ENCODE peak calls at places on chromosomes 4 and X, in nine cellular contexts. N, E, H, I, T, Q, O, W and R are unnamed samples.

GRCh38 chr4:155473420-155474095 is 96.8 kb upstream of the MAP9 start:
- DNase-seq in N (no peak), E (no peak), H (no peak), I (no peak), T (no peak), Q (no peak), O (no peak), W (no peak), R (peak)

GRCh38 chr4:112956458-112956857 is 93.0 kb upstream of the ANK2 start:
- DNase-seq in N (no peak), E (no peak), H (no peak), I (peak), T (no peak), Q (no peak), O (no peak), W (no peak), R (no peak)

GRCh38 chr4:16745009-16745408 is 153.4 kb downstream of the LDB2 start:
- DNase-seq in N (no peak), E (peak), H (no peak), I (no peak), T (no peak), Q (no peak), O (no peak), W (peak), R (peak)

GRCh38 chrX:96615448-96615847 is 69.2 kb upstream of the DIAPH2 start:
- DNase-seq in N (no peak), E (peak), H (no peak), I (no peak), T (no peak), Q (no peak), O (no peak), W (no peak), R (no peak)

GRCh38 chr4:1449833-1450741 is 43.8 kb upstream of the NKX1-1 start:
- DNase-seq in N (no peak), E (no peak), H (no peak), I (no peak), T (no peak), Q (no peak), O (no peak), W (no peak), R (no peak)

GRCh38 chrX:10447577-10448214 is 172.7 kb downstream of the MID1 start:
- DNase-seq in N (no peak), E (peak), H (no peak), I (no peak), T (no peak), Q (no peak), O (no peak), W (no peak), R (no peak)

GRCh38 chr4:162126754-162127153 is 37.0 kb downstream of the FSTL5 start:
- DNase-seq in N (no peak), E (no peak), H (no peak), I (no peak), T (no peak), Q (no peak), O (no peak), W (no peak), R (no peak)

GRCh38 chrX:8815460-8816065 is 14.4 kb upstream of the FAM9A start:
- DNase-seq in N (no peak), E (peak), H (no peak), I (peak), T (no peak), Q (peak), O (peak), W (no peak), R (peak)

GRCh38 chr4:152460488-152460887 is 75.4 kb downstream of the FBXW7 start:
- DNase-seq in N (no peak), E (peak), H (no peak), I (peak), T (no peak), Q (no peak), O (no peak), W (no peak), R (peak)

GRCh38 chr4:168451331-168451730 is 29.0 kb downstream of the DDX60L start:
- DNase-seq in N (no peak), E (peak), H (no peak), I (no peak), T (no peak), Q (no peak), O (no peak), W (no peak), R (peak)

GRCh38 chr4:30753316-30753715 is 33.1 kb downstream of the PCDH7 start:
- DNase-seq in N (no peak), E (no peak), H (no peak), I (no peak), T (no peak), Q (no peak), O (no peak), W (no peak), R (no peak)

GRCh38 chr4:8819421-8820177 is 52.0 kb downstream of the HMX1 start:
- DNase-seq in N (no peak), E (no peak), H (no peak), I (no peak), T (no peak), Q (no peak), O (no peak), W (peak), R (no peak)

GRCh38 chr4:152935661-152936445 is at the start of gene FHDC1:
- DNase-seq in N (peak), E (no peak), H (peak), I (no peak), T (peak), Q (peak), O (peak), W (no peak), R (no peak)

GRCh38 chr4:128315756-128316520 is 28.3 kb upstream of the PGRMC2 start:
- DNase-seq in N (no peak), E (no peak), H (no peak), I (no peak), T (no peak), Q (no peak), O (no peak), W (no peak), R (no peak)

GRCh38 chrX:18961686-18962085 is 22.2 kb downstream of the PHKA2 start:
- DNase-seq in N (no peak), E (peak), H (no peak), I (no peak), T (no peak), Q (no peak), O (no peak), W (no peak), R (peak)

GRCh38 chr4:184342167-184342856 is 124.6 kb upstream of the ENPP6 start:
- DNase-seq in N (no peak), E (no peak), H (no peak), I (no peak), T (no peak), Q (no peak), O (no peak), W (no peak), R (no peak)

GRCh38 chr4:25118096-25118495 is 42.2 kb downstream of the SEPSECS start:
- DNase-seq in N (no peak), E (no peak), H (no peak), I (no peak), T (no peak), Q (no peak), O (no peak), W (no peak), R (no peak)

GRCh38 chr4:57158221-57158620 is 48.0 kb upstream of the IGFBP7 start:
- DNase-seq in N (no peak), E (peak), H (no peak), I (no peak), T (no peak), Q (no peak), O (no peak), W (no peak), R (peak)
- TF ChIP-seq CTCF in N (no peak), E (peak), H (no peak), I (no peak), T (no peak), Q (no peak), O (no peak), W (no peak), R (peak)

GRCh38 chr4:143513314-143514211 is at the start of gene SMARCA5:
- DNase-seq in N (peak), E (peak), H (peak), I (peak), T (peak), Q (peak), O (peak), W (peak), R (peak)
- TF ChIP-seq CTCF in N (no peak), E (no peak), H (no peak), I (no peak), T (no peak), Q (no peak), O (no peak), W (no peak), R (no peak)

GRCh38 chrX:110145854-110146253 is 142.9 kb downstream of the TMEM164 start:
- DNase-seq in N (peak), E (peak), H (no peak), I (peak), T (no peak), Q (peak), O (peak), W (no peak), R (peak)
- TF ChIP-seq CTCF in N (no peak), E (peak), H (peak), I (peak), T (peak), Q (peak), O (peak), W (no peak), R (peak)

GRCh38 chrX:120999413-120999812 is 13.9 kb upstream of the CT47A1 start:
- DNase-seq in N (no peak), E (no peak), H (no peak), I (no peak), T (no peak), Q (no peak), O (no peak), W (no peak), R (no peak)

GRCh38 chrX:121000589-121000988 is 15.0 kb upstream of the CT47A1 start:
- DNase-seq in N (no peak), E (peak), H (no peak), I (peak), T (no peak), Q (no peak), O (no peak), W (no peak), R (peak)
- TF ChIP-seq CTCF in N (no peak), E (peak), H (no peak), I (peak), T (no peak), Q (peak), O (no peak), W (no peak), R (peak)

DNA sequence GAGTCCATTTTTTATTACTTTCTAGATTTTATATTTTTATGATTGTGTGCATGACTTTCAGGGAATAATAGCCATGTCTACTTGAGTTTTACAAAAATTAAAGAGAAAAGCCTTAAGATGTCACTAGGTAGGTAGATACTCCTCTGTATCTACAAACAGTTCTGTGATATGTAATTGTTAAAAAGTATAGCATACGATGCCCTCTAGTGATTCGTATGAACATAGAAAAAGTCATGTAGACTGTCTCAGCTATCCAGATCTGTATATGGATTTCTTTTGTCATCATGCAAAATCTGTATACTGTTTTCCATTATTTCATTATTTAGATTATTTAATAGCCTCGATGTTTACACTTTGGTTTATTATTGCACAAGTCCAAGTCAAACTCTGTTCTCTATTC is 856.6 kb downstream of the CENPC start:
- DNase-seq in N (no peak), E (peak), H (no peak), I (peak), T (no peak), Q (no peak), O (no peak), W (no peak), R (peak)
- TF ChIP-seq CTCF in N (no peak), E (peak), H (no peak), I (peak), T (no peak), Q (no peak), O (no peak), W (no peak), R (no peak)

GRCh38 chr4:42401171-42401570 is 3.9 kb downstream of the SHISA3 start:
- DNase-seq in N (no peak), E (no peak), H (no peak), I (no peak), T (no peak), Q (no peak), O (no peak), W (no peak), R (no peak)
- TF ChIP-seq CTCF in N (no peak), E (no peak), H (no peak), I (no peak), T (no peak), Q (no peak), O (no peak), W (no peak), R (no peak)

GRCh38 chr4:55545681-55546632 is 752 bp downstream of the CLOCK start:
- DNase-seq in N (peak), E (peak), H (peak), I (peak), T (peak), Q (peak), O (peak), W (no peak), R (peak)

GRCh38 chr4:55546633-55547460 is at the start of gene CLOCK:
- DNase-seq in N (peak), E (peak), H (peak), I (peak), T (peak), Q (peak), O (peak), W (peak), R (peak)

GRCh38 chr4:55545133-55545532 is 1.6 kb downstream of the CLOCK start:
- DNase-seq in N (no peak), E (peak), H (no peak), I (no peak), T (no peak), Q (no peak), O (no peak), W (no peak), R (peak)

GRCh38 chr4:55547461-55547770 is 707 bp upstream of the CLOCK start:
- DNase-seq in N (peak), E (no peak), H (no peak), I (no peak), T (no peak), Q (no peak), O (no peak), W (no peak), R (no peak)

DNA sequence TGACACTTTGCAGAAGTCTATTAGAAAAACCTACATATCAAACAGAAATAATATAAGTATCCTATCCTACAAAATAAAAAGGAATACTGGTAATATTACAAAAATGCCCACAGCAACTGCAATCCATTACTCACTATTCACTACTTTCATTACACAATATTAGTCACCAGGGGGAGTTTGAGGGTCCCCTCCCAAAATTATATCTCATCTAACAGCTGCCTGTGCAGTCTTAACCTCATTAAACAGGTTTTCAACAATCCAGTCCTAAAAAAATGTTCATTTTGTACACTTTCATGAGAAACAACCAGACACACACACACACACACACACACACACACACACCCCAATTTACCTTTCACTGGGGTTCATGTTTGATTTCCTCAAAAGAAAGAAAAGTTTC is 2.9 kb downstream of the CLOCK start:
- DNase-seq in N (no peak), E (peak), H (no peak), I (peak), T (no peak), Q (peak), O (no peak), W (no peak), R (peak)
- TF ChIP-seq CTCF in N (no peak), E (no peak), H (no peak), I (peak), T (no peak), Q (peak), O (no peak), W (no peak), R (no peak)

GRCh38 chr4:38783109-38783460 is 295 bp upstream of the TLR10 start:
- DNase-seq in N (no peak), E (no peak), H (no peak), I (no peak), T (no peak), Q (no peak), O (no peak), W (no peak), R (no peak)
- TF ChIP-seq CTCF in N (peak), E (no peak), H (no peak), I (no peak), T (no peak), Q (no peak), O (peak), W (no peak), R (no peak)

GRCh38 chrX:38336538-38337240 is 9.4 kb upstream of the RPGR start:
- DNase-seq in N (no peak), E (no peak), H (no peak), I (no peak), T (no peak), Q (no peak), O (no peak), W (no peak), R (no peak)

GRCh38 chrX:38332505-38332904 is 5.2 kb upstream of the RPGR start:
- DNase-seq in N (no peak), E (no peak), H (no peak), I (no peak), T (no peak), Q (no peak), O (no peak), W (no peak), R (no peak)

DNA sequence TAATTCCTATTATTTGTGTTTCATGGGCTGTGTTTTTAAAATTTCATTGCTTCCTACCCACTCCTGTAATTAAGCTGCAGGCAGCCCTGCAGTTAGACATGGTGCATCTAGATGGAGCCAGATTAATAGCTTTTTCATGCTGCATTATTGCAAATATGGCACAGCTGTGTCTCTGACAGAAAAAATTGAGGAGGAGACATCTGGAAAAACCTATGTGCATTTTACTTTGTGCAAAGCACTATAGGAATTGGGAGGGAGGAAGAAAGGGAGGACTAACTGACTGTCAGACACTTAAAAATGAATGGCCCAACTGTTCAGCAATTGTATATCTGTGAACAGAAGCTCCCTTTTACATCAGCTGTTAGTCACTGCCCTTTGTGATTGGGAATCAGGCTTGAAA is 8.1 kb upstream of the RPGR start:
- DNase-seq in N (no peak), E (no peak), H (no peak), I (peak), T (no peak), Q (no peak), O (no peak), W (no peak), R (no peak)
- TF ChIP-seq CTCF in N (no peak), E (peak), H (no peak), I (peak), T (no peak), Q (no peak), O (no peak), W (no peak), R (peak)